ENCODE peak calls at places on chromosomes 13 and 19, in six cellular contexts. Z, B, Y, H, D and P are unnamed samples.
A peak's percentile ranks its signal among the peaks of the same experiment; 100 is the strongest.

GRCh38 chr19:16429759-16430091 is 42.0 kb downstream of the EPS15L1 start:
- DNase-seq in Z (no peak), B (no peak), Y (no peak), H (no peak), D (no peak), P (no peak)

GRCh38 chr19:2650515-2650914 is 52.0 kb downstream of the GNG7 start:
- DNase-seq in Z (no peak), B (no peak), Y (no peak), H (peak; percentile 61), D (no peak), P (no peak)

GRCh38 chr13:110651271-110651670 is 35.9 kb downstream of the NAXD start:
- DNase-seq in Z (no peak), B (no peak), Y (no peak), H (no peak), D (no peak), P (no peak)

GRCh38 chr19:33391631-33392249 is 18.2 kb downstream of the CEBPG start:
- DNase-seq in Z (no peak), B (no peak), Y (no peak), H (no peak), D (no peak), P (no peak)

GRCh38 chr13:77351326-77351725 is 24.4 kb upstream of the MYCBP2 start:
- DNase-seq in Z (no peak), B (no peak), Y (no peak), H (no peak), D (no peak), P (no peak)

GRCh38 chr13:41059466-41059865 is 1.8 kb upstream of the WBP4 start:
- DNase-seq in Z (no peak), B (no peak), Y (no peak), H (no peak), D (no peak), P (no peak)

GRCh38 chr19:13718733-13719132 is 45.6 kb upstream of the MRI1 start:
- DNase-seq in Z (no peak), B (peak; percentile 29), Y (no peak), H (no peak), D (no peak), P (peak; percentile 36)

GRCh38 chr19:33176670-33177416 is 17.3 kb upstream of the LRP3 start:
- DNase-seq in Z (peak; percentile 98), B (peak; percentile 96), Y (peak; percentile 97), H (peak; percentile 97), D (peak; percentile 97), P (peak; percentile 97)

GRCh38 chr13:113114511-113115362 is 7.9 kb upstream of the F10 start:
- DNase-seq in Z (no peak), B (no peak), Y (no peak), H (no peak), D (no peak), P (no peak)

GRCh38 chr13:59906413-59907027 is 257.2 kb downstream of the DIAPH3 start:
- DNase-seq in Z (no peak), B (no peak), Y (peak; percentile 4), H (peak; percentile 1), D (no peak), P (no peak)

GRCh38 chr13:48567521-48568331 is 34.8 kb upstream of the RCBTB2 start:
- DNase-seq in Z (no peak), B (no peak), Y (no peak), H (peak; percentile 70), D (no peak), P (no peak)

GRCh38 chr19:55247621-55248099 is 11.2 kb downstream of the PPP6R1 start:
- DNase-seq in Z (no peak), B (no peak), Y (no peak), H (no peak), D (no peak), P (no peak)

GRCh38 chr13:110250258-110250891 is 56.6 kb downstream of the COL4A1 start:
- DNase-seq in Z (no peak), B (no peak), Y (no peak), H (no peak), D (no peak), P (no peak)

GRCh38 chr19:41563847-41564514 is 12.0 kb upstream of the CEACAM21 start:
- DNase-seq in Z (no peak), B (no peak), Y (no peak), H (no peak), D (no peak), P (peak; percentile 48)

GRCh38 chr13:105598551-105598950 is 936.9 kb downstream of the EFNB2 start:
- DNase-seq in Z (no peak), B (no peak), Y (no peak), H (no peak), D (no peak), P (no peak)

GRCh38 chr19:21812448-21812847 is 23.5 kb downstream of the ZNF43 start:
- DNase-seq in Z (no peak), B (no peak), Y (no peak), H (no peak), D (no peak), P (no peak)

GRCh38 chr13:106990594-106990993 is 422.7 kb upstream of the ARGLU1 start:
- DNase-seq in Z (no peak), B (no peak), Y (no peak), H (no peak), D (no peak), P (no peak)

GRCh38 chr13:106989866-106990265 is 421.9 kb upstream of the ARGLU1 start:
- DNase-seq in Z (no peak), B (no peak), Y (no peak), H (no peak), D (no peak), P (no peak)

GRCh38 chr13:106986033-106986484 is 418.1 kb upstream of the ARGLU1 start:
- DNase-seq in Z (no peak), B (peak; percentile 10), Y (no peak), H (no peak), D (no peak), P (peak; percentile 16)

GRCh38 chr13:106987435-106987800 is 419.5 kb upstream of the ARGLU1 start:
- DNase-seq in Z (no peak), B (no peak), Y (no peak), H (no peak), D (no peak), P (no peak)

GRCh38 chr13:106986687-106987434 is 418.9 kb upstream of the ARGLU1 start:
- DNase-seq in Z (no peak), B (no peak), Y (no peak), H (peak; percentile 14), D (no peak), P (no peak)
- TF ChIP-seq SP1 in Z (no peak), B (no peak), Y (no peak), H (no peak), D (no peak), P (no peak)

GRCh38 chr13:36817996-36818395 is 1.0 kb upstream of the RFXAP start:
- DNase-seq in Z (no peak), B (no peak), Y (no peak), H (no peak), D (no peak), P (no peak)

GRCh38 chr13:36813226-36813625 is 5.8 kb upstream of the RFXAP start:
- DNase-seq in Z (no peak), B (no peak), Y (no peak), H (no peak), D (no peak), P (no peak)

GRCh38 chr13:36815069-36815468 is 4.0 kb upstream of the RFXAP start:
- DNase-seq in Z (peak; percentile 14), B (no peak), Y (peak; percentile 16), H (peak; percentile 28), D (no peak), P (no peak)

GRCh38 chr13:36818483-36819063 is 449 bp upstream of the RFXAP start:
- DNase-seq in Z (peak; percentile 8), B (no peak), Y (no peak), H (no peak), D (no peak), P (no peak)

GRCh38 chr13:36814465-36814864 is 4.6 kb upstream of the RFXAP start:
- DNase-seq in Z (no peak), B (no peak), Y (no peak), H (no peak), D (no peak), P (no peak)
- TF ChIP-seq MAX in Z (peak; percentile 48), B (no peak), Y (no peak), H (no peak), D (no peak), P (no peak)

DNA sequence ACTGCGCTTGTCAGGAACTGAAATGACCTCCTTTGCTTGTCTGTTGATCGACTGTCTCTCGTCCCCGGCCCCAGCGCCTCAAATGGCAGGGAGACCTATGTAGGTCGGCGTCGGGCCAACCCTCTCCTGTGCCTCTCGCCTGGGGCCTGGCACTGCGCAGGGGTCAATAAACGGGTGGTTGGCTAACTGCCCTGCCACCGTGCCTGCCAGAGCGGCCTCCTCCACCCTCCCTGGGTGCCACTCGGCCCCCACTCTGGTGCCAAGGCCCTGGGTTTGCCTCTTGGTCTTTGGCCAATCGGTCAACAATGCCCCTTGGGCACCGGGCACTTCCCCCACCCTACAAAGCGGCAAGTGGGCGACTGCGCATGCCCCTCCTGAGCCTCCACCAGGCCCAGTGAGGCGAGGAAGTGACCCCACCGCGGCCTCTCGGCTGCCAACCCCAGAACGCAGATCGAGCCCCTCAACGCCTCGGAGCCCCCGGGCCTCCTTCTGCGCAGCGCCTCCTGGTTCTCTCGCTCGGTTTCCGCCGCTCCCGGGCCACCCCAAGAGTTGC is 1.1 kb downstream of the KEAP1 start:
- DNase-seq in Z (no peak), B (no peak), Y (no peak), H (peak; percentile 33), D (no peak), P (peak; percentile 45)
- TF ChIP-seq SP1 in Z (peak; percentile 61), B (no peak), Y (no peak), H (no peak), D (no peak), P (no peak)

GRCh38 chr13:44884076-44884729 is 105.1 kb downstream of the NUFIP1 start:
- DNase-seq in Z (no peak), B (no peak), Y (no peak), H (no peak), D (no peak), P (no peak)

GRCh38 chr13:44874886-44875630 is 114.2 kb downstream of the NUFIP1 start:
- DNase-seq in Z (no peak), B (no peak), Y (no peak), H (no peak), D (no peak), P (no peak)

GRCh38 chr13:44876782-44877324 is 112.4 kb downstream of the NUFIP1 start:
- DNase-seq in Z (peak; percentile 49), B (peak; percentile 82), Y (peak; percentile 12), H (no peak), D (no peak), P (peak; percentile 90)

GRCh38 chr13:44874176-44874575 is 115.1 kb downstream of the NUFIP1 start:
- DNase-seq in Z (no peak), B (no peak), Y (no peak), H (no peak), D (no peak), P (no peak)

DNA sequence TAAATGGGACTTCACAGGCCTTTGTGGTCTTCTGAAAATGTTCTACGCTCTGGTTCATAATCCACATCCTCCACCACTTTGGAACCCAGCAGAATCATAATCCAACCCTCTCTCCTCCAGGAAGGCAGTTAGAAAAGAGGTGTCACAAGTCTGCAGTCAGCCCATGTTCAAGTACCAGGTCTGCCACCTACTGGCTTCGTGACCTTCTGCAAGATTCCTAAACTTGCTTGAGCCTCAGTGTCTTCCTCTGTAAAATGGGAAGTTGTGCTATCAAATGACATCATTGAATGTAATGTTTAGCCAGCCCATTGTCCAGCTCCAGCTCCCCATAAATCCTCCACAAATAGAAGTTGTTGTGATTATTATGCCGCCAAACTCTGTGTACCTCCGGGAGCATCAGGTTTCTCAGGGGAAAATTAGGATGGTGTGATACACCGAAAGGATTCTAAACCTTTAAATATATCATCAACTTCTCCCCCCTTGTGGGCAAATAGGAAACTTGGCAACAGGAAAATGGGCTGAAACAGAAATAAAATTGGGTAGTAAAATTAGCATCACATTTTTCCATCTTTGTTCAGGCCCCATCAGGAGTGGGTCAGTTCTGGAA is 109.7 kb downstream of the NUFIP1 start:
- DNase-seq in Z (no peak), B (no peak), Y (peak; percentile 40), H (no peak), D (peak; percentile 8), P (no peak)
- TF ChIP-seq MAX in Z (no peak), B (no peak), Y (no peak), H (no peak), D (no peak), P (no peak)